ENCODE peak calls at places on chromosomes 11 and 22, in five cellular contexts. One of them, this sample, is unnamed.
A peak's percentile ranks its signal among the peaks of the same experiment; 100 is the strongest.

GRCh38 chr11:119374632-119375394 is 6.7 kb downstream of the USP2 start:
- DNase-seq in HEK293T: no peak
- DNase-seq in WTC11: no peak
- DNase-seq in H1: peak; percentile 43
- DNase-seq in GM12878: no peak
- DNase-seq in this sample: no peak

GRCh38 chr11:95520361-95520760 is 269.2 kb downstream of the FAM76B start:
- DNase-seq in HEK293T: no peak
- DNase-seq in WTC11: no peak
- DNase-seq in H1: no peak
- DNase-seq in GM12878: no peak
- DNase-seq in this sample: no peak

GRCh38 chr11:117819096-117820040 is 5.2 kb downstream of the FXYD2 start:
- DNase-seq in HEK293T: peak; percentile 77
- DNase-seq in WTC11: peak; percentile 82
- DNase-seq in H1: peak; percentile 86
- DNase-seq in GM12878: no peak
- DNase-seq in this sample: peak; percentile 70

GRCh38 chr11:117459979-117460300 is 132.3 kb downstream of the CEP164 start:
- DNase-seq in HEK293T: no peak
- DNase-seq in WTC11: no peak
- DNase-seq in H1: no peak
- DNase-seq in GM12878: no peak
- DNase-seq in this sample: no peak

GRCh38 chr22:17205432-17205831 is 13.8 kb downstream of the ADA2 start:
- DNase-seq in HEK293T: no peak
- DNase-seq in WTC11: no peak
- DNase-seq in H1: no peak
- DNase-seq in GM12878: no peak
- DNase-seq in this sample: no peak

GRCh38 chr11:125871391-125872137 is 15.9 kb upstream of the HYLS1 start:
- DNase-seq in HEK293T: peak; percentile 65
- DNase-seq in WTC11: peak; percentile 79
- DNase-seq in H1: peak; percentile 87
- DNase-seq in GM12878: no peak
- DNase-seq in this sample: peak; percentile 29

GRCh38 chr22:30252411-30253204 is 6.0 kb upstream of the LIF start:
- DNase-seq in HEK293T: no peak
- DNase-seq in WTC11: no peak
- DNase-seq in H1: no peak
- DNase-seq in GM12878: no peak
- DNase-seq in this sample: peak; percentile 85

GRCh38 chr11:117584056-117584830 is 212.8 kb downstream of the DSCAML1 start:
- DNase-seq in HEK293T: no peak
- DNase-seq in WTC11: no peak
- DNase-seq in H1: no peak
- DNase-seq in GM12878: no peak
- DNase-seq in this sample: no peak

GRCh38 chr22:42613869-42614268 is 814 bp downstream of the POLDIP3 start:
- DNase-seq in HEK293T: no peak
- DNase-seq in WTC11: no peak
- DNase-seq in H1: no peak
- DNase-seq in GM12878: no peak
- DNase-seq in this sample: no peak

GRCh38 chr11:130705670-130706421 is 210.4 kb downstream of the SNX19 start:
- DNase-seq in HEK293T: no peak
- DNase-seq in WTC11: no peak
- DNase-seq in H1: no peak
- DNase-seq in GM12878: no peak
- DNase-seq in this sample: no peak

GRCh38 chr11:56841210-56841810 is 92.8 kb upstream of the OR9G4 start:
- DNase-seq in HEK293T: peak; percentile 41
- DNase-seq in WTC11: peak; percentile 55
- DNase-seq in H1: peak; percentile 62
- DNase-seq in GM12878: peak; percentile 7
- DNase-seq in this sample: peak; percentile 27

GRCh38 chr11:47378836-47379170 is 456 bp upstream of the SPI1 start:
- DNase-seq in HEK293T: no peak
- DNase-seq in WTC11: no peak
- DNase-seq in H1: no peak
- DNase-seq in GM12878: no peak
- DNase-seq in this sample: no peak

GRCh38 chr22:45335021-45335818 is 25.5 kb downstream of the FAM118A start:
- DNase-seq in HEK293T: peak; percentile 33
- DNase-seq in WTC11: peak; percentile 61
- DNase-seq in H1: peak; percentile 52
- DNase-seq in GM12878: no peak
- DNase-seq in this sample: no peak

GRCh38 chr22:31898406-31898805 is 45.9 kb upstream of the YWHAH start:
- DNase-seq in HEK293T: no peak
- DNase-seq in WTC11: no peak
- DNase-seq in H1: no peak
- DNase-seq in GM12878: no peak
- DNase-seq in this sample: no peak

GRCh38 chr11:579830-580601 is 3.7 kb downstream of the PHRF1 start:
- DNase-seq in HEK293T: no peak
- DNase-seq in WTC11: no peak
- DNase-seq in H1: no peak
- DNase-seq in GM12878: no peak
- DNase-seq in this sample: no peak

GRCh38 chr11:21625982-21626381 is 566.9 kb upstream of the ANO5 start:
- DNase-seq in HEK293T: no peak
- DNase-seq in WTC11: no peak
- DNase-seq in H1: no peak
- DNase-seq in GM12878: no peak
- DNase-seq in this sample: no peak

GRCh38 chr22:32801436-32802290 is at the start of gene TIMP3:
- DNase-seq in HEK293T: peak; percentile 84
- DNase-seq in WTC11: peak; percentile 87
- DNase-seq in H1: peak; percentile 89
- DNase-seq in GM12878: no peak
- DNase-seq in this sample: no peak

GRCh38 chr11:131897976-131898375 is 527.6 kb downstream of the NTM start:
- DNase-seq in HEK293T: no peak
- DNase-seq in WTC11: no peak
- DNase-seq in H1: no peak
- DNase-seq in GM12878: no peak
- DNase-seq in this sample: no peak

GRCh38 chr11:65424200-65425104 is 1.9 kb downstream of the NEAT1 start:
- DNase-seq in HEK293T: no peak
- DNase-seq in WTC11: no peak
- DNase-seq in H1: no peak
- DNase-seq in GM12878: no peak
- DNase-seq in this sample: no peak

GRCh38 chr11:4482445-4482844 is at the start of gene OR52K1:
- DNase-seq in HEK293T: no peak
- DNase-seq in WTC11: no peak
- DNase-seq in H1: no peak
- DNase-seq in GM12878: no peak
- DNase-seq in this sample: no peak

GRCh38 chr22:19357270-19358105 is 66.0 kb upstream of the CLTCL1 start:
- DNase-seq in HEK293T: peak; percentile 5
- DNase-seq in WTC11: no peak
- DNase-seq in H1: no peak
- DNase-seq in GM12878: no peak
- DNase-seq in this sample: no peak

GRCh38 chr11:66006134-66006890 is 4.0 kb downstream of the BANF1 start:
- DNase-seq in HEK293T: no peak
- DNase-seq in WTC11: no peak
- DNase-seq in H1: no peak
- DNase-seq in GM12878: no peak
- DNase-seq in this sample: no peak

GRCh38 chr22:24391836-24392217 is 35.6 kb upstream of the ADORA2A start:
- DNase-seq in HEK293T: no peak
- DNase-seq in WTC11: no peak
- DNase-seq in H1: no peak
- DNase-seq in GM12878: no peak
- DNase-seq in this sample: no peak

GRCh38 chr11:112651345-112651744 is 309.9 kb upstream of the NCAM1 start:
- DNase-seq in HEK293T: no peak
- DNase-seq in WTC11: no peak
- DNase-seq in H1: no peak
- DNase-seq in GM12878: no peak
- DNase-seq in this sample: no peak

GRCh38 chr11:84261707-84262106 is 975.5 kb upstream of the CCDC90B start:
- DNase-seq in HEK293T: no peak
- DNase-seq in WTC11: peak; percentile 38
- DNase-seq in H1: peak; percentile 46
- DNase-seq in GM12878: no peak
- DNase-seq in this sample: no peak

GRCh38 chr11:27717377-27717776 is 17.1 kb upstream of the BDNF start:
- DNase-seq in HEK293T: no peak
- DNase-seq in WTC11: no peak
- DNase-seq in H1: no peak
- DNase-seq in GM12878: no peak
- DNase-seq in this sample: no peak

GRCh38 chr11:73249304-73249703 is 22.8 kb upstream of the P2RY6 start:
- DNase-seq in HEK293T: no peak
- DNase-seq in WTC11: no peak
- DNase-seq in H1: no peak
- DNase-seq in GM12878: peak; percentile 32
- DNase-seq in this sample: no peak

GRCh38 chr11:22432331-22433065 is 94.3 kb downstream of the SLC17A6 start:
- DNase-seq in HEK293T: no peak
- DNase-seq in WTC11: peak; percentile 74
- DNase-seq in H1: peak; percentile 69
- DNase-seq in GM12878: no peak
- DNase-seq in this sample: no peak

GRCh38 chr11:18791175-18792065 is at the start of gene PTPN5:
- DNase-seq in HEK293T: peak; percentile 40
- DNase-seq in WTC11: peak; percentile 64
- DNase-seq in H1: peak; percentile 77
- DNase-seq in GM12878: no peak
- DNase-seq in this sample: no peak

GRCh38 chr11:131231317-131231716 is 139.1 kb upstream of the NTM start:
- DNase-seq in HEK293T: no peak
- DNase-seq in WTC11: no peak
- DNase-seq in H1: no peak
- DNase-seq in GM12878: no peak
- DNase-seq in this sample: no peak

GRCh38 chr11:111302298-111302697 is 4.0 kb downstream of the POU2AF3 start:
- DNase-seq in HEK293T: no peak
- DNase-seq in WTC11: no peak
- DNase-seq in H1: no peak
- DNase-seq in GM12878: no peak
- DNase-seq in this sample: no peak

GRCh38 chr11:103091441-103091809 is 535 bp downstream of the DCUN1D5 start:
- DNase-seq in HEK293T: peak; percentile 46
- DNase-seq in WTC11: peak; percentile 61
- DNase-seq in H1: peak; percentile 63
- DNase-seq in GM12878: no peak
- DNase-seq in this sample: no peak
- TF ChIP-seq SP1 in HEK293T: no peak
- TF ChIP-seq SP1 in WTC11: no peak
- TF ChIP-seq SP1 in H1: no peak
- TF ChIP-seq SP1 in GM12878: no peak
- TF ChIP-seq SP1 in this sample: no peak

DNA sequence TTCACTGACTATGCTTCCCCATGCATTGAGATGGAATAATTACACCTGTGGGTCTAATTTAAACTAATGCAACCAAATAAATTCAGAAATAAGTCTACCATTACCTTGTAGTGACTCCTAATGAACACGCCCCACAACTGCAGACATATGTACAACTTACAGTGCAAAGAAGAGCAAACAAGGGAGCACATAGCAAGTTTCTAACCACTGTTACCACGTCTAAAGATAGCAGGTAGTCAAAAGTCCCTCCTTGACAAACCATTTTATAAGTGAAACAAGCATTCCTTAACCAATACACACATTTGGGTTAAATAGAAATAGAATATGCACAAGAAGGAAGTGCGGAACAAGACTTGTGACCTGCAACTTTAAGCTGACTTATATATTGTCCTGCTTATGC is 20.6 kb downstream of the PHF21A start:
- DNase-seq in HEK293T: no peak
- DNase-seq in WTC11: no peak
- DNase-seq in H1: no peak
- DNase-seq in GM12878: peak; percentile 71
- DNase-seq in this sample: no peak
- TF ChIP-seq SP1 in HEK293T: no peak
- TF ChIP-seq SP1 in WTC11: no peak
- TF ChIP-seq SP1 in H1: no peak
- TF ChIP-seq SP1 in GM12878: peak; percentile 28
- TF ChIP-seq SP1 in this sample: no peak

GRCh38 chr22:50737728-50738648 is at the start of gene ACR:
- DNase-seq in HEK293T: no peak
- DNase-seq in WTC11: peak; percentile 6
- DNase-seq in H1: no peak
- DNase-seq in GM12878: no peak
- DNase-seq in this sample: no peak

GRCh38 chr22:50739894-50740293 is 1.9 kb downstream of the ACR start:
- DNase-seq in HEK293T: no peak
- DNase-seq in WTC11: no peak
- DNase-seq in H1: no peak
- DNase-seq in GM12878: no peak
- DNase-seq in this sample: no peak

GRCh38 chr22:50735739-50736030 is 2.3 kb upstream of the ACR start:
- DNase-seq in HEK293T: no peak
- DNase-seq in WTC11: no peak
- DNase-seq in H1: no peak
- DNase-seq in GM12878: no peak
- DNase-seq in this sample: no peak

GRCh38 chr22:50739279-50739691 is 1.3 kb downstream of the ACR start:
- DNase-seq in HEK293T: no peak
- DNase-seq in WTC11: peak; percentile 10
- DNase-seq in H1: no peak
- DNase-seq in GM12878: no peak
- DNase-seq in this sample: no peak

GRCh38 chr22:50738649-50739227 is 734 bp downstream of the ACR start:
- DNase-seq in HEK293T: no peak
- DNase-seq in WTC11: no peak
- DNase-seq in H1: no peak
- DNase-seq in GM12878: no peak
- DNase-seq in this sample: no peak
- TF ChIP-seq SP1 in HEK293T: no peak
- TF ChIP-seq SP1 in WTC11: no peak
- TF ChIP-seq SP1 in H1: no peak
- TF ChIP-seq SP1 in GM12878: no peak
- TF ChIP-seq SP1 in this sample: no peak

GRCh38 chr22:39493759-39494158 is 8.3 kb upstream of the MIEF1 start:
- DNase-seq in HEK293T: no peak
- DNase-seq in WTC11: no peak
- DNase-seq in H1: no peak
- DNase-seq in GM12878: no peak
- DNase-seq in this sample: no peak
- TF ChIP-seq SP1 in HEK293T: no peak
- TF ChIP-seq SP1 in WTC11: no peak
- TF ChIP-seq SP1 in H1: no peak
- TF ChIP-seq SP1 in GM12878: no peak
- TF ChIP-seq SP1 in this sample: no peak

GRCh38 chr11:29214833-29215232 is 802.0 kb downstream of the KCNA4 start:
- DNase-seq in HEK293T: no peak
- DNase-seq in WTC11: no peak
- DNase-seq in H1: no peak
- DNase-seq in GM12878: no peak
- DNase-seq in this sample: no peak
- TF ChIP-seq SP1 in HEK293T: no peak
- TF ChIP-seq SP1 in WTC11: no peak
- TF ChIP-seq SP1 in H1: no peak
- TF ChIP-seq SP1 in GM12878: no peak
- TF ChIP-seq SP1 in this sample: no peak